ENCODE peak calls at places on chromosomes 7 and 10, in six cellular contexts. R is heart right ventricle, E is aorta, W is WERI-Rb-1, X is RWPE1, U is HL-60. K is an unnamed sample.

GRCh38 chr7:36653011-36653670 is 71.2 kb downstream of the AOAH start:
- DNase-seq in R (no peak), E (no peak), W (no peak), X (no peak), U (no peak), K (no peak)

GRCh38 chr10:78397796-78398195 is 364.1 kb downstream of the RPS24 start:
- DNase-seq in R (no peak), E (no peak), W (no peak), X (no peak), U (no peak), K (no peak)

GRCh38 chr7:2523461-2523905 is 3.9 kb downstream of the LFNG start:
- DNase-seq in R (no peak), E (no peak), W (no peak), X (peak; percentile 82), U (no peak), K (no peak)

GRCh38 chr10:81909453-81909852 is 34.5 kb downstream of the NRG3 start:
- DNase-seq in R (no peak), E (no peak), W (no peak), X (no peak), U (no peak), K (no peak)

GRCh38 chr10:48462482-48463020 is 142.3 kb downstream of the ARHGAP22 start:
- DNase-seq in R (no peak), E (peak; percentile 51), W (no peak), X (no peak), U (no peak), K (no peak)

GRCh38 chr10:51297438-51297837 is 223.2 kb downstream of the PRKG1 start:
- DNase-seq in R (no peak), E (no peak), W (no peak), X (peak; percentile 14), U (no peak), K (no peak)

GRCh38 chr10:21797984-21798765 is 205.4 kb downstream of the DNAJC1 start:
- DNase-seq in R (no peak), E (no peak), W (no peak), X (no peak), U (no peak), K (no peak)

GRCh38 chr10:54796876-54797275 is 4.2 kb downstream of the PCDH15 start:
- DNase-seq in R (no peak), E (no peak), W (no peak), X (no peak), U (no peak), K (no peak)

GRCh38 chr7:95011156-95011928 is 103.9 kb downstream of the PPP1R9A start:
- DNase-seq in R (no peak), E (no peak), W (no peak), X (peak; percentile 11), U (no peak), K (no peak)

GRCh38 chr10:5840314-5841307 is 27.4 kb upstream of the GDI2 start:
- DNase-seq in R (peak; percentile 22), E (peak; percentile 72), W (no peak), X (no peak), U (no peak), K (no peak)

GRCh38 chr7:64515781-64516180 is 47.1 kb downstream of the ZNF680 start:
- DNase-seq in R (no peak), E (no peak), W (no peak), X (no peak), U (no peak), K (no peak)

GRCh38 chr10:120012566-120012965 is 120.0 kb downstream of the SEC23IP start:
- DNase-seq in R (no peak), E (no peak), W (no peak), X (peak; percentile 46), U (no peak), K (no peak)

GRCh38 chr10:26430641-26431163 is 7.4 kb upstream of the APBB1IP start:
- DNase-seq in R (no peak), E (no peak), W (no peak), X (no peak), U (no peak), K (no peak)

GRCh38 chr7:7884855-7885254 is 83.7 kb upstream of the GLCCI1 start:
- DNase-seq in R (no peak), E (no peak), W (no peak), X (no peak), U (no peak), K (no peak)

GRCh38 chr10:14532473-14533251 is 201.9 kb upstream of the FRMD4A start:
- DNase-seq in R (no peak), E (no peak), W (no peak), X (peak; percentile 82), U (no peak), K (peak; percentile 76)

GRCh38 chr10:120818301-120818700 is 32.9 kb upstream of the WDR11 start:
- DNase-seq in R (no peak), E (no peak), W (no peak), X (no peak), U (no peak), K (no peak)

GRCh38 chr10:60175418-60175817 is 214.3 kb downstream of the ANK3 start:
- DNase-seq in R (no peak), E (no peak), W (no peak), X (no peak), U (no peak), K (no peak)

GRCh38 chr7:129825554-129826267 is 127.0 kb downstream of the UBE2H start:
- DNase-seq in R (peak; percentile 85), E (peak; percentile 99), W (peak; percentile 91), X (peak; percentile 72), U (no peak), K (peak; percentile 87)

GRCh38 chr10:176677-177076 is 41.4 kb downstream of the ZMYND11 start:
- DNase-seq in R (no peak), E (no peak), W (no peak), X (no peak), U (no peak), K (no peak)

GRCh38 chr7:133530682-133531081 is 277.8 kb downstream of the EXOC4 start:
- DNase-seq in R (peak; percentile 5), E (no peak), W (no peak), X (no peak), U (no peak), K (no peak)

GRCh38 chr10:133224076-133224475 is 5.9 kb upstream of the UTF1 start:
- DNase-seq in R (no peak), E (no peak), W (no peak), X (no peak), U (no peak), K (no peak)

GRCh38 chr7:91973632-91974031 is 33.0 kb downstream of the AKAP9 start:
- DNase-seq in R (no peak), E (no peak), W (no peak), X (no peak), U (no peak), K (no peak)

GRCh38 chr7:30252885-30253795 is 31.3 kb upstream of the ZNRF2 start:
- DNase-seq in R (peak; percentile 72), E (peak; percentile 78), W (no peak), X (no peak), U (no peak), K (no peak)

GRCh38 chr10:131850490-131850880 is 50.3 kb upstream of the PPP2R2D start:
- DNase-seq in R (no peak), E (no peak), W (no peak), X (no peak), U (no peak), K (no peak)

GRCh38 chr10:110522365-110522988 is 24.8 kb downstream of the DUSP5 start:
- DNase-seq in R (no peak), E (no peak), W (no peak), X (no peak), U (no peak), K (no peak)

GRCh38 chr7:40008218-40008815 is 58.3 kb downstream of the CDK13 start:
- DNase-seq in R (no peak), E (no peak), W (no peak), X (peak; percentile 12), U (no peak), K (no peak)

GRCh38 chr10:72106154-72106849 is 18.0 kb upstream of the SPOCK2 start:
- DNase-seq in R (no peak), E (no peak), W (no peak), X (no peak), U (no peak), K (no peak)

GRCh38 chr10:33229252-33229943 is 105.1 kb downstream of the NRP1 start:
- DNase-seq in R (no peak), E (no peak), W (no peak), X (no peak), U (no peak), K (no peak)

GRCh38 chr7:38798552-38799267 is 110.3 kb downstream of the VPS41 start:
- DNase-seq in R (no peak), E (no peak), W (no peak), X (no peak), U (no peak), K (no peak)

GRCh38 chr10:95474228-95475002 is 86.8 kb downstream of the SORBS1 start:
- DNase-seq in R (peak; percentile 45), E (no peak), W (no peak), X (peak; percentile 38), U (no peak), K (no peak)
- H3K27ac ChIP-seq in R (peak overlapping the region; percentile 94), E (peak overlapping the region; percentile 100), W (no peak overlapping the region), X (no peak overlapping the region), U (no peak overlapping the region), K (no peak overlapping the region)

DNA sequence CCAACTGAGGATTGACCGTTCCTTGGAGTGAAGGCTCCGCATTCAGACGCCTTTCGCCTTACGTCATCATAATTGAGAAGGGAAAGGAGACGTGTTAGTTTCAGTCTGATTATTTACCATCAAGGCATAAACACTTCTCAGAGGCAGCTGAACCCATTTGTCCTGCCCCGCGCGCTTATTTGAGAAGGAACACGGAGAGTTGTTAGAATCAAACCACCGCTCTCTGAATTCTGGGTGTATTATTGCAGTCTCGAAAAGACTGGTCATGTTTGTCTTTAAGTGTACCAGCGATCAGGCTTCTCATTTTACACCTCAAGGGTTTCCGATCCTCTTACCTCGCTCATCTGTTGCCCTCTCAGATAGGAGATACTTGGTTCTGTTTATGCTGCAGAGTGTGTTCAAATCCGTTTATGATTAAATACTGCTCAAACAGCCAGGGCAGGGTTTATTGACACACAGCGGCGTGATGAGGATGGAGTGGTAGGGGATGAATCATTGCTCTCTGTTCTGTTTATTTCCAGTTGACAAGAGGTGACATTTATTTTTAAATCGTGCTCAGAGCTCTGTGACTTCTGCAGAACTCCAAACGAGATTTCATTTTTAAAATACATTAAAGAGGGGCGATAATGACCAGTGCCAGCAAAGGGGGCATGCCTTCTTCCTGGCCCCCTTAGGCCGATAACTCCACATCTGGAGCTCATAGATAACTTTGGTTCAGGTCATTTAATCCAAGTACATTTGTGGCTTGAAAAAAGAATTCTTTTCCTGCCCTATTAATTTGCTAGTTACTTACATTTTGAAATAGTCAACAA is 30.5 kb downstream of the FOXK1 start:
- DNase-seq in R (no peak), E (no peak), W (peak; percentile 43), X (no peak), U (peak; percentile 57), K (no peak)
- H3K27ac ChIP-seq in R (peak overlapping the region; percentile 41), E (no peak overlapping the region), W (peak overlapping the region; percentile 52), X (no peak overlapping the region), U (peak overlapping the region; percentile 77), K (no peak overlapping the region)

DNA sequence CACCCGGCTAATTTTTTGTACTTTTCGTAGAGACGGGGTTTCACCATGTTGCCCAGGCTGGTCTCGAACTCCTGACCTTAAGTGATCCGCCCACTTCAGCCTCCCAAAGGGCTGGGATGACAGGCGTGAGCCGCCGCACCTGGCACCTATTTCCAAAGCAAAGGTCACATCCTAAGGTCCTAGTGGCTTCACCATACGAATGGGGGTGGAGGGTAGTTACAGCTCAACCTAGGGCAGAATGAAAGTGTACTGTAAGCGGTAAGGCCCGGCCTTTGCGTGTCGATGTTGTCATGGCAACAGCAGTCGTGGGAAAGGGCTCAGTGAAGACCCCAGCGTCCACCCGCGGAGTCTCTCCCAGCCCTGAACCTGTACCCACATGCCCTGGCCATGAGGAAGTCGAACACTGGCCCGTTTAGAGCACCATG is 1.6 kb upstream of the COX19 start:
- DNase-seq in R (no peak), E (no peak), W (no peak), X (no peak), U (no peak), K (no peak)
- H3K27ac ChIP-seq in R (no peak overlapping the region), E (no peak overlapping the region), W (no peak overlapping the region), X (no peak overlapping the region), U (no peak overlapping the region), K (no peak overlapping the region)

GRCh38 chr7:148620749-148621372 is 30.3 kb downstream of the C7orf33 start:
- DNase-seq in R (no peak), E (no peak), W (no peak), X (peak; percentile 10), U (no peak), K (no peak)
- H3K27ac ChIP-seq in R (no peak overlapping the region), E (no peak overlapping the region), W (no peak overlapping the region), X (no peak overlapping the region), U (no peak overlapping the region), K (no peak overlapping the region)

K was measured in RWPE2.